ENCODE peak calls at places on chromosomes 13 and 19, in four cellular contexts. X is PC-3, D is MM.1S, L is OCI-LY7. Y is an unnamed sample.

GRCh38 chr13:43030548-43030947 is 7.2 kb downstream of the DNAJC15 start:
- DNase-seq in X (no peak), D (no peak), L (no peak), Y (no peak)

GRCh38 chr13:41500501-41500900 is 43.2 kb downstream of the RGCC start:
- DNase-seq in X (peak), D (peak), L (peak), Y (no peak)

GRCh38 chr19:35495107-35496064 is 5.1 kb upstream of the KRTDAP start:
- DNase-seq in X (peak), D (peak), L (peak), Y (peak)

GRCh38 chr19:47699360-47699917 is 13.8 kb upstream of the EHD2 start:
- DNase-seq in X (peak), D (no peak), L (peak), Y (no peak)

GRCh38 chr19:6213696-6214585 is 65.8 kb downstream of the MLLT1 start:
- DNase-seq in X (no peak), D (no peak), L (no peak), Y (no peak)

GRCh38 chr13:30998548-30999140 is 66.2 kb downstream of the TEX26 start:
- DNase-seq in X (no peak), D (no peak), L (no peak), Y (no peak)

GRCh38 chr19:2634960-2635359 is 67.5 kb downstream of the GNG7 start:
- DNase-seq in X (no peak), D (no peak), L (no peak), Y (no peak)

GRCh38 chr19:12647047-12647446 is 19.5 kb downstream of the MAN2B1 start:
- DNase-seq in X (no peak), D (no peak), L (no peak), Y (no peak)

GRCh38 chr19:39405930-39406655 is 554 bp upstream of the ZFP36 start:
- DNase-seq in X (no peak), D (peak), L (peak), Y (no peak)

GRCh38 chr13:72620874-72621273 is 106.6 kb downstream of the MZT1 start:
- DNase-seq in X (no peak), D (no peak), L (no peak), Y (no peak)

GRCh38 chr19:40280608-40281221 is 4.4 kb downstream of the AKT2 start:
- DNase-seq in X (no peak), D (no peak), L (peak), Y (no peak)

GRCh38 chr19:1151917-1152601 is 22.0 kb downstream of the SBNO2 start:
- DNase-seq in X (no peak), D (no peak), L (no peak), Y (no peak)

GRCh38 chr13:24911135-24911524 is 147.2 kb downstream of the RNF17 start:
- DNase-seq in X (peak), D (no peak), L (no peak), Y (no peak)

GRCh38 chr19:49761249-49761624 is 1.9 kb downstream of the TSKS start:
- DNase-seq in X (no peak), D (no peak), L (no peak), Y (no peak)

GRCh38 chr19:504634-505033 is 2.7 kb upstream of the TPGS1 start:
- DNase-seq in X (no peak), D (no peak), L (no peak), Y (no peak)

GRCh38 chr13:91639316-91639715 is 240.9 kb downstream of the GPC5 start:
- DNase-seq in X (no peak), D (no peak), L (no peak), Y (no peak)

GRCh38 chr13:112606125-112607001 is 18.4 kb upstream of the TUBGCP3 start:
- DNase-seq in X (peak), D (peak), L (peak), Y (peak)

GRCh38 chr19:47209323-47210179 is 21.4 kb downstream of the BBC3 start:
- DNase-seq in X (no peak), D (no peak), L (peak), Y (no peak)

GRCh38 chr19:14476663-14477401 is 1.7 kb upstream of the PTGER1 start:
- DNase-seq in X (peak), D (no peak), L (peak), Y (peak)

GRCh38 chr19:328025-328505 is 16.5 kb downstream of the MIER2 start:
- DNase-seq in X (no peak), D (no peak), L (peak), Y (peak)

GRCh38 chr13:110915874-110916670 is 1.2 kb upstream of the ANKRD10 start:
- DNase-seq in X (peak), D (no peak), L (no peak), Y (no peak)

GRCh38 chr19:19372656-19373416 is 32.6 kb upstream of the GATAD2A start:
- DNase-seq in X (peak), D (peak), L (peak), Y (peak)

GRCh38 chr19:8575467-8575997 is 1.7 kb downstream of the MYO1F start:
- DNase-seq in X (peak), D (peak), L (no peak), Y (no peak)

GRCh38 chr13:31970237-31970930 is 61.2 kb upstream of the FRY start:
- DNase-seq in X (peak), D (no peak), L (no peak), Y (no peak)

GRCh38 chr19:19053508-19054314 is 10.1 kb upstream of the SLC25A42 start:
- DNase-seq in X (peak), D (peak), L (peak), Y (peak)

GRCh38 chr19:1513492-1514294 is 874 bp upstream of the ADAMTSL5 start:
- DNase-seq in X (peak), D (peak), L (peak), Y (peak)

GRCh38 chr13:70941454-70941853 is 833.2 kb upstream of the KLHL1 start:
- DNase-seq in X (no peak), D (no peak), L (no peak), Y (no peak)

GRCh38 chr19:16804176-16804575 is 25.0 kb upstream of the SIN3B start:
- DNase-seq in X (no peak), D (no peak), L (no peak), Y (no peak)

GRCh38 chr19:16797876-16798275 is 31.3 kb upstream of the SIN3B start:
- DNase-seq in X (no peak), D (no peak), L (no peak), Y (no peak)

GRCh38 chr19:16801599-16801998 is 27.6 kb upstream of the SIN3B start:
- DNase-seq in X (peak), D (no peak), L (peak), Y (no peak)

GRCh38 chr19:16795731-16796130 is 33.5 kb upstream of the SIN3B start:
- DNase-seq in X (no peak), D (no peak), L (peak), Y (no peak)

DNA sequence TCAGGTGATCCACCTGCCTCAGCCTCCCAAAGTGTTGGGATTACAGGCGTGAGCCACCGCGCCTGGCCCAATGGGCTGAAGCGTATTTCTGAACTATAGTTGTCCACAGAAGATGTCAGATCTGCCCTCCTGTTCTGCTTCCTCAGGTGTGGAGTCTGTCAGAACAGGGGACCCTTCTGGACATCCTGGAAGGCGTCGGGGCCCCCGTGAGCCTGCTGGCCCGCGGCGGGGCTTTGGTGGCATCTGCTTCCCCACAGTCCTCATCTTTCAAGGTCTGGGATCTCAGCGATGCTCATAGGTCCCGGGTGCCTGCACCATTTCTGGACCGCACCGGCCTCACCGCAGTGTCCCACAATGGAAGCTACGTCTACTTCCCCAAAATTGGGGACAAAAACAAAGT is 29.5 kb upstream of the SIN3B start:
- DNase-seq in X (no peak), D (no peak), L (no peak), Y (no peak)
- TF ChIP-seq EZH2phosphoT487 in X (no peak), D (no peak), L (no peak), Y (no peak)

GRCh38 chr13:36965767-36966166 is 33.4 kb downstream of the ALG5 start:
- DNase-seq in X (peak), D (no peak), L (no peak), Y (peak)
- TF ChIP-seq EZH2phosphoT487 in X (no peak), D (no peak), L (no peak), Y (no peak)

GRCh38 chr13:26968431-26969335 is 202.9 kb downstream of the USP12 start:
- DNase-seq in X (no peak), D (no peak), L (no peak), Y (no peak)

GRCh38 chr13:26964278-26965057 is 203.9 kb upstream of the GPR12 start:
- DNase-seq in X (no peak), D (no peak), L (peak), Y (no peak)

GRCh38 chr13:26965058-26965380 is 204.4 kb upstream of the GPR12 start:
- DNase-seq in X (no peak), D (no peak), L (no peak), Y (no peak)

GRCh38 chr13:26965976-26966375 is 205.4 kb upstream of the GPR12 start:
- DNase-seq in X (no peak), D (no peak), L (no peak), Y (no peak)

GRCh38 chr13:26967119-26968038 is 204.2 kb downstream of the USP12 start:
- DNase-seq in X (no peak), D (no peak), L (no peak), Y (no peak)
- TF ChIP-seq EZH2phosphoT487 in X (no peak), D (no peak), L (no peak), Y (no peak)

DNA sequence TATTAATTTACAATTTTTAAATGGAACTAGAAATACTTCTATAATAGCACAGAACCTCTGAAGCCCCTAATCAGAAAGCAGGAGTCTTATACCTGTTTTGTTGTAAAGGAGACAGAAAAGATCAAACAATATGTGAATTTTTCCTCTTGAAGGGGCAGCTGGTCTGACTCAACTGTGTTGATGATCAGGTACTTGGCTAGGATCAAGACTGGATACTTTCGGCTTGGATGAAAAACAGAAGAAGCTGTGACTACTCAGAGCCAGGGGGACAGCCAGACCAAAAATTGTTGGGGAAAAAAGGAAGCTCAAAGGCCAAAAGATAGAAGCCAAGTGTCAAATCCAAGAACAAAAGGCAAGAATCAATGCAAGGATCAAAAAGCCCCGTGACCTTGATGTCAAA is 195.6 kb downstream of the KCTD12 start:
- DNase-seq in X (no peak), D (no peak), L (no peak), Y (no peak)
- TF ChIP-seq EZH2phosphoT487 in X (no peak), D (no peak), L (no peak), Y (no peak)

GRCh38 chr19:45947926-45948325 is 25.7 kb downstream of the NOVA2 start:
- DNase-seq in X (peak), D (no peak), L (no peak), Y (no peak)
- TF ChIP-seq EZH2phosphoT487 in X (no peak), D (no peak), L (no peak), Y (no peak)